ENCODE peak calls at places on chromosomes 12 and 14, in five cellular contexts. G is SJSA1, U is uterus, B is testis, W is endothelial cell of umbilical vein. H is an unnamed sample.

GRCh38 chr12:90102957-90103652 is 394.5 kb upstream of the ATP2B1 start:
- DNase-seq in U (no peak), B (peak), G (no peak), W (peak), H (peak)

GRCh38 chr14:50247245-50247644 is 15.9 kb upstream of the SOS2 start:
- DNase-seq in U (no peak), B (no peak), G (no peak), W (no peak), H (no peak)

GRCh38 chr14:89669209-89669608 is 252.2 kb upstream of the FOXN3 start:
- DNase-seq in W (no peak), G (no peak), U (no peak), B (no peak), H (no peak)

GRCh38 chr12:130333341-130333740 is 4.3 kb upstream of the PIWIL1 start:
- DNase-seq in W (no peak), U (no peak), G (no peak), B (no peak), H (no peak)

GRCh38 chr14:90375934-90376333 is 20.9 kb upstream of the CALM1 start:
- DNase-seq in G (no peak), W (no peak), U (no peak), B (no peak), H (no peak)

GRCh38 chr14:103071544-103072251 is 12.3 kb upstream of the LBHD2 start:
- DNase-seq in U (no peak), B (no peak), G (no peak), W (no peak), H (no peak)

GRCh38 chr14:75877884-75878283 is 103.9 kb downstream of the TGFB3 start:
- DNase-seq in U (no peak), W (no peak), B (no peak), G (no peak), H (no peak)

GRCh38 chr12:57620936-57621496 is 9.8 kb downstream of the ARHGEF25 start:
- DNase-seq in B (peak), G (peak), U (no peak), W (no peak), H (peak)

GRCh38 chr12:9064201-9064814 is 51.4 kb downstream of the A2M start:
- DNase-seq in W (peak), G (peak), U (peak), B (peak), H (no peak)

GRCh38 chr14:97603201-97603600 is 806.0 kb downstream of the VRK1 start:
- DNase-seq in U (no peak), W (no peak), B (no peak), G (no peak), H (no peak)

GRCh38 chr12:96749978-96750377 is 157.1 kb upstream of the NEDD1 start:
- DNase-seq in W (no peak), B (no peak), G (no peak), U (no peak), H (no peak)

GRCh38 chr12:122834229-122834920 is 882 bp upstream of the HIP1R start:
- DNase-seq in W (peak), G (peak), U (no peak), B (peak), H (peak)

GRCh38 chr12:120247621-120248030 is 17.9 kb downstream of the PXN start:
- DNase-seq in B (no peak), G (no peak), U (no peak), W (no peak), H (no peak)

GRCh38 chr12:90333939-90334338 is 621.0 kb downstream of the CCER1 start:
- DNase-seq in B (no peak), U (no peak), G (no peak), W (peak), H (no peak)

GRCh38 chr14:77212933-77213656 is 31.5 kb downstream of the TMEM63C start:
- DNase-seq in B (peak), W (no peak), U (no peak), G (no peak), H (no peak)

GRCh38 chr14:77148510-77149231 is 7.1 kb upstream of the ZDHHC22 start:
- DNase-seq in B (no peak), U (no peak), W (no peak), G (no peak), H (peak)

GRCh38 chr12:71558445-71558844 is 105.2 kb downstream of the ZFC3H1 start:
- DNase-seq in W (no peak), B (no peak), U (no peak), G (no peak), H (no peak)

GRCh38 chr12:93839076-93839475 is 161.9 kb downstream of the CRADD start:
- DNase-seq in W (no peak), G (no peak), U (no peak), B (no peak), H (peak)

GRCh38 chr12:9509464-9510166 is 98.1 kb downstream of the KLRB1 start:
- DNase-seq in U (no peak), G (no peak), B (no peak), W (no peak), H (no peak)

GRCh38 chr12:65948320-65949008 is 124.2 kb downstream of the HMGA2 start:
- DNase-seq in G (peak), U (peak), B (peak), W (peak), H (peak)

GRCh38 chr12:132373967-132374820 is 44.8 kb upstream of the GALNT9 start:
- DNase-seq in G (no peak), W (no peak), B (no peak), U (no peak), H (no peak)

GRCh38 chr12:14417717-14418116 is 52.2 kb downstream of the ATF7IP start:
- DNase-seq in W (peak), G (peak), U (peak), B (peak), H (peak)

DNA sequence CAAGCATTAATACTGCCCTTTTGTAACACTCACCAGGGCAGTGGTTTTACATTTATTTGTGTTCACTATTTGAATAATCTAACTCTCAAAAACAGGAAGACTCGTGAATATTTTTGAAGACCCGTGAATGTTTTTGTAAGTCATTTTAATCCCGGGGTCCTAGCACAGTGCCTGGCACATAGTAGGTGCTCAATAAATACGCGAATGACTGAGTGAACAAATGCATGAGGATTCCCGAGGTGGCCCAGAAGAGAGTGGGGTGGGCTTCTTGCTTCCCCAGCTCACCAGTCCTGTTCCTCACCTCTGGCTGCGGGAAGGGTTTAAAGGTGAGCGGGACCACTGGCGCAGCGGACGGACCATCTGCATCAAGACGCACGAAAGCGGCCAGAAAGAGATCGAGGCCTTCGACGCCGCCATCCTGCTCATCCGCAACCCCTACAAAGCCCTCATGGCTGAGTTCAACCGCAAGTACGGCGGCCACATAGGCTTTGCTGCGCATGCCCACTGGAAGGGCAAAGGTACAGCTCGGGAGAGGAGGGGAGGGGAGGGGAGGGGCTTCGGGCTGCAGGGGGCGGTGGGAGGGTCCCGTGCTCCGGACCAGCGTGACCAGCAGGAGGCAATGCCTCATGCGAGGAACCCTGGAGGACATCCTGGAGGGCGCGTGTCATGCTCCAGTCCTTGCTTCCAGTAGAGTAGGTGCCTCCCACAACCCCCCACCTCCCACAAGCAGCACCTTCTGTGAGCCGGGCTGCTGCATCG is 98.9 kb downstream of the CMKLR1 start:
- DNase-seq in U (no peak), B (peak), W (no peak), G (no peak), H (no peak)
- H3K27ac ChIP-seq in U (no peak), B (no peak), W (no peak), G (no peak), H (no peak)

DNA sequence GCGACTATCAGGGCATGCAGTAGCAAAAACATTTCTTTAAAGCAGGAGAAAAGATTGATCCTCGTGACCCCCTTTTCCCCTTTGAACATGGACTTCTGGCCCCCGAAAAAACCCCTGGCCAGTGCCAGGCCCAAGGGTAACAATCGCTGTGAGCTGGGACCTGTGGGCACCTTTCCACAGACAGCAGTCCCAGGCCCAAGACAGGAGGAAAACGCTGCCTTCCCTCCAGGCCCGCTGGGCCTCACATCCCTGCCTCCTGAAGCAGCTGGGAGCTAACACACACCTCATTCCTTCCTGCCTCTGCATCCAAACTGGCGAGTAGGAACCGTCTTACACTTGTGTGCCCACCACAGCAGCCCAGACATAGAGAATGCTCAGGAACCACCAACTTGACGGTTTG is 1.2 kb downstream of the VWF start:
- DNase-seq in B (no peak), W (peak), G (no peak), U (no peak), H (no peak)
- H3K4me3 ChIP-seq in B (no peak), W (peak), G (no peak), U (peak), H (no peak)

GRCh38 chr12:2076728-2077127 is 23.9 kb downstream of the CACNA1C start:
- DNase-seq in U (no peak), W (no peak), G (no peak), B (no peak), H (no peak)

GRCh38 chr12:2070440-2071045 is 17.8 kb downstream of the CACNA1C start:
- DNase-seq in W (no peak), U (no peak), G (no peak), B (no peak), H (no peak)

GRCh38 chr12:2076196-2076570 is 23.4 kb downstream of the CACNA1C start:
- DNase-seq in B (no peak), G (no peak), W (no peak), U (peak), H (no peak)

GRCh38 chr12:2075558-2076195 is 22.9 kb downstream of the CACNA1C start:
- DNase-seq in G (no peak), U (no peak), B (no peak), W (no peak), H (no peak)

DNA sequence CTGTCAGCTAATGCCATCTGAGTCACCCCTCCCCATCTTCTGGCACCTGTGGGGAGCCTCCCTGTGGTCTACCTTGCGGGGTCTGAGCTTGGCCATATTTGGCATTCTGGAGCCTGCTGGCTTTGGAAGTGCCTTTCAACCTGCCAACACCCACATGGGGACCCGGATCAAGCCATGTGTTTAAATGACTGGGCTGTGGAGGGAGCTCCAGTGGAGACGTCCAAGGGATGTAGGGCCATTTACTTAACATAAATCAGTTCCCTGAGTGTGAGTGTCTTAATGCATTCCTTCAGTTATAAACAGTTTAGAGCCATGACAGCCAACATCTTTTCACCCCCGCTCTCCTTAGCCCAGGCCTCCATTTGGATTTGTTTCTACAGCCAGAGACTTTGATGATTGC is 22.0 kb downstream of the CACNA1C start:
- DNase-seq in B (no peak), G (no peak), W (no peak), U (no peak), H (no peak)
- H3K27ac ChIP-seq in B (no peak), G (no peak), W (no peak), U (peak), H (no peak)

DNA sequence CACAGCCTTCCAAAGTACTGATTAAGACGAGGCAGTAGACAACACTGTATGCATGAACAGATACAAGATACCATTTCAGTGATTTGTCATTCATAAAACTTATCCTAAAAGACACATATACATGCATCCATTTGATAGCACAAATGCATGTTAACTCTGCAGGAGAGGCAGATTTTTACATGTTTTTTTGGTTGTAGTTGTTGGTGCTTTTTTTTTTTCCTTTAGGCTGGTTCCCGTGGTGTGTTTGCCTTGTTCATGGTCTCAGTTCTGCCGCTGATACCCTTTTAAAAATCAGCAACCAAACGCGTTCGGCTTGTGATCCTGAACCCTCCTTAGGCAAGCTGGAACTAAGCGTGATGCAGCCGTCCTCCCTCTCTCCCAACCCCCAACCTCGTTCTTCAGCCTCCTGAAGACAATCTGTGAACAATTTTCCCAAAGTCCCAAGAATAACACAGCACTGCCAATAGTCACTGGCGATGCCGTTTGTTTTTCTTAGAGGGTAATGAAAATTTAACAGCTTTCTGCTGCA is 1.2 kb downstream of the PRICKLE1 start:
- DNase-seq in W (peak), G (no peak), B (peak), U (peak), H (no peak)
- H3K4me3 ChIP-seq in W (peak), G (peak), B (peak), U (peak), H (peak)

GRCh38 chr14:99530407-99530806 is 49.2 kb downstream of the CCNK start:
- DNase-seq in W (no peak), B (no peak), G (no peak), U (no peak), H (no peak)
- H3K27ac ChIP-seq in W (peak), B (no peak), G (no peak), U (peak), H (no peak)

GRCh38 chr12:54216580-54217308 is 28.0 kb upstream of the SMUG1 start:
- DNase-seq in B (peak), U (peak), W (peak), G (peak), H (peak)
- H3K4me3 ChIP-seq in B (no peak), U (peak), W (peak), G (peak), H (peak)

GRCh38 chr12:49702009-49702408 is 5.2 kb downstream of the FMNL3 start:
- DNase-seq in G (no peak), W (no peak), U (no peak), B (no peak), H (no peak)

GRCh38 chr12:49703647-49704137 is 3.5 kb downstream of the FMNL3 start:
- DNase-seq in W (peak), B (no peak), G (peak), U (no peak), H (peak)

GRCh38 chr12:49697808-49698207 is 9.4 kb downstream of the FMNL3 start:
- DNase-seq in U (no peak), G (no peak), B (no peak), W (no peak), H (no peak)

GRCh38 chr12:49702676-49703228 is 4.5 kb downstream of the FMNL3 start:
- DNase-seq in G (no peak), U (no peak), W (no peak), B (no peak), H (peak)

GRCh38 chr12:49698619-49699545 is 8.3 kb downstream of the FMNL3 start:
- DNase-seq in W (peak), U (peak), B (no peak), G (no peak), H (peak)
- H3K27ac ChIP-seq in W (peak), U (peak), B (peak), G (no peak), H (peak)

GRCh38 chr12:3492868-3493224 is 1.8 kb downstream of the PRMT8 start:
- DNase-seq in B (no peak), U (no peak), W (no peak), G (no peak), H (no peak)

GRCh38 chr12:3491938-3492867 is 1.2 kb downstream of the PRMT8 start:
- DNase-seq in B (peak), G (no peak), U (no peak), W (peak), H (peak)

GRCh38 chr12:3489057-3489456 is 1.9 kb upstream of the PRMT8 start:
- DNase-seq in U (no peak), G (no peak), B (no peak), W (no peak), H (no peak)

GRCh38 chr12:3493225-3494049 is 2.4 kb downstream of the PRMT8 start:
- DNase-seq in U (no peak), W (no peak), B (peak), G (no peak), H (no peak)

GRCh38 chr12:3490848-3491382 is at the start of gene PRMT8:
- DNase-seq in U (no peak), B (peak), W (no peak), G (no peak), H (no peak)
- H3K4me3 ChIP-seq in U (no peak), B (peak), W (no peak), G (no peak), H (no peak)

DNA sequence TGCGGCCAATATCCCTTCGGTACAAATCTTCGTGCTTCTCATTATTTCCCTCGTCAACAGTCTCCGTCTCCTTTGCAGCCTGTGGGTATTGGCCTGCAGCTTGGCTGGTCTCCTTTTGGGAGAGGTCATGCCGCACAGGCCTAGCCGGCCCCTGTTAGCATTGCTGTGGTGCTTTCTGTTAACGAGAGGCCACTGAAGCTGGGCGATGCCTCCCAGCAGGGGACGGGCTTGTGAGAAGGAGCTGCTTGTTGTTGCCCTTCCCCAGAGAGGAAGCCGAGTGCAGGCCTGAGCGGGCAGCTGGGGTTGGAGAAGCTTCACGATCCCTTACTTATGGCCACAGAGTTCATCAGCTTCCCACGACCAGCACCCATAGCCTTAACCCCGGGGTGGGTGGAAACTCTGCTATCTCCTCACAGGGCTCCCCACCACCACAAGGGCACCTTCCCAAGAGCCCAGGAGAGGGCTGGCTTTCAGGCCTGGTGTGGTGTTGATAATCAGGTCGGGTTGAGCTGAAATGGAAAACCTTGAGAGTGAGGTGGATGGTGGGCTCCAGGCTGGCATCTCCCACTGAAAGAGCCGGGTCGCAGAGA is 228.5 kb downstream of the ZFP36L1 start:
- DNase-seq in G (no peak), B (no peak), U (no peak), W (no peak), H (peak)
- H3K27ac ChIP-seq in G (no peak), B (peak), U (peak), W (no peak), H (peak)

DNA sequence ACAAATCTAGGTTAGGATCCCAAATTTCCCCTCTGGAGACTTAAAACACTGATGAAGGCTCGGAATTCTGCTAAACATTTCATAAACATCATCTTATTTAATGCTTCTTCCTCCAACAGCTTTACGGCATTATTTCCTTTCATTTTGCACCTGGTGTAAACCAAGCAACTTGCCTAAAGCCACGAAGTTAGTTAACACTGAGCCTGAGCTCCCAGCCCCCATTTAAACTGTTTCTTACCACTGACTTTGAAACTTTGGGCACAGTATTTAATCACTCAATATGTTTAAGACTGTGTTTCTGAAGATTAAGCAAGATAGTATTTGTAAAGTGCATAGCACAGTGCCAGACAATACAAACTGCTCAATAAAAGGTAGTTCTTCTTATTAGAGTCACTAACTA is 4.2 kb downstream of the EGLN3 start:
- DNase-seq in U (no peak), G (no peak), B (no peak), W (no peak), H (no peak)
- H3K4me3 ChIP-seq in U (no peak), G (no peak), B (no peak), W (no peak), H (no peak)

H was measured in SJCRH30.